ENCODE peak calls at places on chromosome 17, in nine cellular contexts. One of them, this sample, is unnamed.

GRCh38 chr17:75130632-75131277 is 787 bp downstream of the NT5C start:
- DNase-seq in ascending aorta: no peak
- DNase-seq in BJ: no peak
- DNase-seq in PC-3: peak; percentile 73
- DNase-seq in fibroblast of lung: peak; percentile 57
- DNase-seq in sigmoid colon: peak; percentile 84
- DNase-seq in AG10803: peak; percentile 50
- DNase-seq in cardiac fibroblast: peak; percentile 66
- DNase-seq in left lung: peak; percentile 55
- DNase-seq in this sample: peak; percentile 91

GRCh38 chr17:41893384-41893783 is 25.4 kb downstream of the ACLY start:
- DNase-seq in ascending aorta: no peak
- DNase-seq in BJ: no peak
- DNase-seq in PC-3: no peak
- DNase-seq in fibroblast of lung: no peak
- DNase-seq in sigmoid colon: no peak
- DNase-seq in AG10803: no peak
- DNase-seq in cardiac fibroblast: no peak
- DNase-seq in left lung: no peak
- DNase-seq in this sample: no peak

GRCh38 chr17:74325743-74326379 is at the start of gene KIF19:
- DNase-seq in ascending aorta: no peak
- DNase-seq in BJ: no peak
- DNase-seq in PC-3: no peak
- DNase-seq in fibroblast of lung: peak; percentile 17
- DNase-seq in sigmoid colon: no peak
- DNase-seq in AG10803: no peak
- DNase-seq in cardiac fibroblast: peak; percentile 5
- DNase-seq in left lung: no peak
- DNase-seq in this sample: peak; percentile 81

GRCh38 chr17:4327638-4328037 is 38.8 kb downstream of the UBE2G1 start:
- DNase-seq in ascending aorta: no peak
- DNase-seq in BJ: peak; percentile 62
- DNase-seq in PC-3: peak; percentile 84
- DNase-seq in fibroblast of lung: peak; percentile 92
- DNase-seq in sigmoid colon: no peak
- DNase-seq in AG10803: peak; percentile 81
- DNase-seq in cardiac fibroblast: no peak
- DNase-seq in left lung: no peak
- DNase-seq in this sample: peak; percentile 84

GRCh38 chr17:55340171-55340570 is 75.4 kb downstream of the HLF start:
- DNase-seq in ascending aorta: no peak
- DNase-seq in BJ: no peak
- DNase-seq in PC-3: no peak
- DNase-seq in fibroblast of lung: no peak
- DNase-seq in sigmoid colon: no peak
- DNase-seq in AG10803: no peak
- DNase-seq in cardiac fibroblast: no peak
- DNase-seq in left lung: no peak
- DNase-seq in this sample: no peak

GRCh38 chr17:981292-981658 is 1.7 kb upstream of the NXN start:
- DNase-seq in ascending aorta: no peak
- DNase-seq in BJ: no peak
- DNase-seq in PC-3: no peak
- DNase-seq in fibroblast of lung: no peak
- DNase-seq in sigmoid colon: no peak
- DNase-seq in AG10803: no peak
- DNase-seq in cardiac fibroblast: no peak
- DNase-seq in left lung: no peak
- DNase-seq in this sample: no peak

GRCh38 chr17:429589-429988 is 77.0 kb upstream of the RPH3AL start:
- DNase-seq in ascending aorta: no peak
- DNase-seq in BJ: no peak
- DNase-seq in PC-3: no peak
- DNase-seq in fibroblast of lung: no peak
- DNase-seq in sigmoid colon: no peak
- DNase-seq in AG10803: no peak
- DNase-seq in cardiac fibroblast: no peak
- DNase-seq in left lung: no peak
- DNase-seq in this sample: no peak

GRCh38 chr17:56125830-56126819 is 27.1 kb upstream of the ANKFN1 start:
- DNase-seq in ascending aorta: no peak
- DNase-seq in BJ: peak; percentile 64
- DNase-seq in PC-3: peak; percentile 39
- DNase-seq in fibroblast of lung: peak; percentile 61
- DNase-seq in sigmoid colon: no peak
- DNase-seq in AG10803: peak; percentile 85
- DNase-seq in cardiac fibroblast: peak; percentile 14
- DNase-seq in left lung: no peak
- DNase-seq in this sample: peak; percentile 41

GRCh38 chr17:74241434-74241833 is 28.1 kb downstream of the TTYH2 start:
- DNase-seq in ascending aorta: no peak
- DNase-seq in BJ: no peak
- DNase-seq in PC-3: no peak
- DNase-seq in fibroblast of lung: no peak
- DNase-seq in sigmoid colon: no peak
- DNase-seq in AG10803: no peak
- DNase-seq in cardiac fibroblast: peak; percentile 68
- DNase-seq in left lung: peak; percentile 69
- DNase-seq in this sample: peak; percentile 61

GRCh38 chr17:56313201-56313600 is 159.9 kb downstream of the ANKFN1 start:
- DNase-seq in ascending aorta: no peak
- DNase-seq in BJ: no peak
- DNase-seq in PC-3: no peak
- DNase-seq in fibroblast of lung: no peak
- DNase-seq in sigmoid colon: no peak
- DNase-seq in AG10803: no peak
- DNase-seq in cardiac fibroblast: no peak
- DNase-seq in left lung: no peak
- DNase-seq in this sample: no peak

GRCh38 chr17:81083125-81083765 is 48.3 kb downstream of the BAIAP2 start:
- DNase-seq in ascending aorta: no peak
- DNase-seq in BJ: no peak
- DNase-seq in PC-3: no peak
- DNase-seq in fibroblast of lung: no peak
- DNase-seq in sigmoid colon: no peak
- DNase-seq in AG10803: no peak
- DNase-seq in cardiac fibroblast: no peak
- DNase-seq in left lung: peak; percentile 83
- DNase-seq in this sample: no peak

GRCh38 chr17:57861737-57862409 is 12.0 kb upstream of the MRPS23 start:
- DNase-seq in ascending aorta: no peak
- DNase-seq in BJ: no peak
- DNase-seq in PC-3: peak; percentile 43
- DNase-seq in fibroblast of lung: peak; percentile 41
- DNase-seq in sigmoid colon: peak; percentile 89
- DNase-seq in AG10803: peak; percentile 41
- DNase-seq in cardiac fibroblast: peak; percentile 39
- DNase-seq in left lung: peak; percentile 78
- DNase-seq in this sample: peak; percentile 94

GRCh38 chr17:17433260-17433659 is 43.5 kb upstream of the MED9 start:
- DNase-seq in ascending aorta: no peak
- DNase-seq in BJ: no peak
- DNase-seq in PC-3: no peak
- DNase-seq in fibroblast of lung: peak; percentile 25
- DNase-seq in sigmoid colon: no peak
- DNase-seq in AG10803: peak; percentile 60
- DNase-seq in cardiac fibroblast: peak; percentile 90
- DNase-seq in left lung: peak; percentile 69
- DNase-seq in this sample: no peak

GRCh38 chr17:17434477-17434876 is 42.3 kb upstream of the MED9 start:
- DNase-seq in ascending aorta: no peak
- DNase-seq in BJ: no peak
- DNase-seq in PC-3: no peak
- DNase-seq in fibroblast of lung: no peak
- DNase-seq in sigmoid colon: no peak
- DNase-seq in AG10803: no peak
- DNase-seq in cardiac fibroblast: no peak
- DNase-seq in left lung: no peak
- DNase-seq in this sample: no peak

GRCh38 chr17:17437893-17438292 is 38.9 kb upstream of the MED9 start:
- DNase-seq in ascending aorta: no peak
- DNase-seq in BJ: no peak
- DNase-seq in PC-3: no peak
- DNase-seq in fibroblast of lung: no peak
- DNase-seq in sigmoid colon: no peak
- DNase-seq in AG10803: no peak
- DNase-seq in cardiac fibroblast: no peak
- DNase-seq in left lung: no peak
- DNase-seq in this sample: no peak

GRCh38 chr17:17437461-17437860 is 39.3 kb upstream of the MED9 start:
- DNase-seq in ascending aorta: no peak
- DNase-seq in BJ: no peak
- DNase-seq in PC-3: no peak
- DNase-seq in fibroblast of lung: no peak
- DNase-seq in sigmoid colon: no peak
- DNase-seq in AG10803: no peak
- DNase-seq in cardiac fibroblast: no peak
- DNase-seq in left lung: no peak
- DNase-seq in this sample: no peak

DNA sequence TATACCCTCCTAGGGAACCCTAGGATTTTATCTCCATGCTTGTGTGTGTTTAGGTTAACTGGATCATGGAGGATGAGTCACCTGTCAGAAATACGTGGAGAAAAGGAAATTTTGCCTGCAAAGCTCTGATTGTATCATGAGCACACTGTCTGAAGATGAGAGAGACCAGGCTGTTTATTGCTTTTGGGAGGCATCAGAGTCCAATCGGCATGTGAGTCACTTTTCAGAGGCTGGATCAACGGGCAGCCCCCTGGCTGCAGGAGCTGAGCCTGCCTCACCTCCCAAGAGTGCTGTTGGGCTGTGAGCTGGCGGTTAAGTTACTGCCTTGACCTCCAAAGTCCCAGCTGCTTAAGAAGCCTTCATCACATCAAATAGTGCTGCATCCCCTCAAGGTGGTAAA is 41.5 kb upstream of the MED9 start:
- DNase-seq in ascending aorta: no peak
- DNase-seq in BJ: peak; percentile 71
- DNase-seq in PC-3: peak; percentile 81
- DNase-seq in fibroblast of lung: peak; percentile 93
- DNase-seq in sigmoid colon: no peak
- DNase-seq in AG10803: peak; percentile 62
- DNase-seq in cardiac fibroblast: peak; percentile 58
- DNase-seq in left lung: no peak
- DNase-seq in this sample: peak; percentile 94
- TF ChIP-seq CTCF in ascending aorta: no peak
- TF ChIP-seq CTCF in BJ: peak; percentile 78
- TF ChIP-seq CTCF in PC-3: peak; percentile 41
- TF ChIP-seq CTCF in fibroblast of lung: peak; percentile 45
- TF ChIP-seq CTCF in sigmoid colon: no peak
- TF ChIP-seq CTCF in AG10803: peak; percentile 34
- TF ChIP-seq CTCF in cardiac fibroblast: peak; percentile 68
- TF ChIP-seq CTCF in left lung: no peak
- TF ChIP-seq CTCF in this sample: peak; percentile 52

DNA sequence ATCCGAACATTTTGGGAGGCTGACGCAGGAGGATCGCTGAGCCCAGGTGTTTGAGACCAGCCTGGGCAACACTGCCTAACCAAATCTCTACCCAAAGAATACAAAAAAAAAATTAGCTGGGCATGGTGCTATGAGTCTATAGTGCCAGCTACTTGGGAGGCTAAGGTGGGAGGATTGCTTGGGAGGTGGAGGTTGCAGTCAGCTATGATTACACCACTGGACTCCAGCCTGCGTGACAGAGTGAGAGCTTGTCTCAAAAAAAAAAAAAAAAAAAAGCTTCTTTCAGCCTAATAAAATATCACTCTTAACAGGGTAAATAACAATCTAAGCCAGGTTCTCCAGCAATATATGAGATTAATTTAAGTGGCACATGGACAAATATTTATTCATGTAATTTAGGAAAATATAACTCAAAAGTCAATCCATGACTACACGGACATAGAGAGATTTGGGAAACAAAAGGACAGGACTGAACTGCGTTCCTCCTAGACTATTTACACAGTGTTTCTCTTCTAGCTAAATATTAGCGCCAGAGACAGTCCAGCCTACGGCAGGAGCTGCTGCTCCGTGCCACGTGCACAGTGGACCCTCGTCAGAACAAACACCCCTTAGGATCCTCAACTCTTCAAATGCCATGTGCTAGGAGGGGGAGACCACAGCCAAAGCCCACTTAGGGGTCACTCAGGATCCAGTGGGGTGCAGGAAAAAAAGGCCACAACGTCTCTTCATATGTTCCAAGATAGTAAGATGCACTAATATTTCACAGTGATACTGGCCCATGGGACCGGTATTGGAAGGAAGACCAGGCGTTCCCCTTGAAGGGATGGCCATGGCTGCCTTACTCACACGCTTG is 8.7 kb downstream of the USP36 start:
- DNase-seq in ascending aorta: no peak
- DNase-seq in BJ: no peak
- DNase-seq in PC-3: no peak
- DNase-seq in fibroblast of lung: no peak
- DNase-seq in sigmoid colon: no peak
- DNase-seq in AG10803: no peak
- DNase-seq in cardiac fibroblast: no peak
- DNase-seq in left lung: no peak
- DNase-seq in this sample: peak; percentile 32
- TF ChIP-seq CTCF in ascending aorta: no peak
- TF ChIP-seq CTCF in BJ: no peak
- TF ChIP-seq CTCF in PC-3: no peak
- TF ChIP-seq CTCF in fibroblast of lung: no peak
- TF ChIP-seq CTCF in sigmoid colon: no peak
- TF ChIP-seq CTCF in AG10803: no peak
- TF ChIP-seq CTCF in cardiac fibroblast: no peak
- TF ChIP-seq CTCF in left lung: no peak
- TF ChIP-seq CTCF in this sample: no peak

GRCh38 chr17:59859444-59860025 is 33.2 kb downstream of the TUBD1 start:
- DNase-seq in ascending aorta: no peak
- DNase-seq in BJ: no peak
- DNase-seq in PC-3: peak; percentile 85
- DNase-seq in fibroblast of lung: peak; percentile 54
- DNase-seq in sigmoid colon: peak; percentile 4
- DNase-seq in AG10803: peak; percentile 73
- DNase-seq in cardiac fibroblast: peak; percentile 81
- DNase-seq in left lung: no peak
- DNase-seq in this sample: no peak
- TF ChIP-seq CTCF in ascending aorta: peak; percentile 50
- TF ChIP-seq CTCF in BJ: peak; percentile 55
- TF ChIP-seq CTCF in PC-3: peak; percentile 94
- TF ChIP-seq CTCF in fibroblast of lung: peak; percentile 41
- TF ChIP-seq CTCF in sigmoid colon: peak; percentile 65
- TF ChIP-seq CTCF in AG10803: peak; percentile 76
- TF ChIP-seq CTCF in cardiac fibroblast: peak; percentile 52
- TF ChIP-seq CTCF in left lung: peak; percentile 42
- TF ChIP-seq CTCF in this sample: peak; percentile 73

DNA sequence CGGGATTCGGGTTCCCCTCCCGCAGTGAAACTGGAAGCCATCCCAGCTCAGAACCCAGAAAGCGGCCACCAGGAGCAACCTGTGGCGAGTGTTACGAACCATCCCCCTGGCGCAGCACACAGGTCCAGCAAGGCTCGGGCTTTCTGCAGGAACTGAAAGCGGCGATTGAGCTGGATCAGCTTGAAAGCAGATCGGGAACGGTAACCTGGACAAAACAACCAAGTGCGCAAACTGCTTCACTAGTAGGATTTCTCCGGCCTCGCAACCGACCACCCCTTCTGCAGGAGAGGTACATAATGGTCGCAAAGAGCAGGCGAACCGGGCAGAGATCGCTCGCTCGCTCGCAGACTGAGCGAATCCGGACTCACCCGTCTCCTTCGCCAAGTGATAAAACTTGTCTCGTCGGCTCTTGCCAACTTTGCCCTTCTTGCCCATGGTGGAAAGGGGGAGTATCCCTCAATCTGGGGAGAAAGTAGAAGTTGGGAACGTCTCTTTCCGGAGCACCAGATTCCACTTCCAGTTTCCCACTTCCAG is 696 bp upstream of the PSMC5 start:
- DNase-seq in ascending aorta: no peak
- DNase-seq in BJ: no peak
- DNase-seq in PC-3: peak; percentile 33
- DNase-seq in fibroblast of lung: peak; percentile 27
- DNase-seq in sigmoid colon: no peak
- DNase-seq in AG10803: peak; percentile 11
- DNase-seq in cardiac fibroblast: peak; percentile 43
- DNase-seq in left lung: no peak
- DNase-seq in this sample: peak; percentile 90
- TF ChIP-seq CTCF in ascending aorta: no peak
- TF ChIP-seq CTCF in BJ: no peak
- TF ChIP-seq CTCF in PC-3: no peak
- TF ChIP-seq CTCF in fibroblast of lung: no peak
- TF ChIP-seq CTCF in sigmoid colon: no peak
- TF ChIP-seq CTCF in AG10803: peak; percentile 15
- TF ChIP-seq CTCF in cardiac fibroblast: no peak
- TF ChIP-seq CTCF in left lung: no peak
- TF ChIP-seq CTCF in this sample: no peak